ENCODE peak calls at places on chromosomes 3 and 15, in four cellular contexts. A is GM13977, R is naive B cell, K is A549. G is an unnamed sample.

GRCh38 chr3:31178467-31178866 is 284.0 kb upstream of the GADL1 start:
- DNase-seq in R (no peak), K (no peak), A (no peak), G (no peak)

GRCh38 chr3:24487325-24488242 is 7.1 kb downstream of the THRB start:
- DNase-seq in K (no peak), R (no peak), A (no peak), G (no peak)

GRCh38 chr3:177835917-177836316 is 638.6 kb upstream of the TBL1XR1 start:
- DNase-seq in R (no peak), A (no peak), K (no peak), G (no peak)

GRCh38 chr3:72265250-72265649 is 480.3 kb upstream of the PROK2 start:
- DNase-seq in A (no peak), K (no peak), R (no peak), G (no peak)

GRCh38 chr3:141170678-141171295 is 60.8 kb upstream of the PXYLP1 start:
- DNase-seq in R (no peak), K (no peak), A (no peak), G (no peak)

GRCh38 chr3:142987080-142987700 is 14.2 kb upstream of the U2SURP start:
- DNase-seq in K (peak), A (peak), R (peak), G (no peak)

GRCh38 chr3:111729087-111729846 is 129.8 kb upstream of the PHLDB2 start:
- DNase-seq in A (no peak), R (no peak), K (no peak), G (peak)

GRCh38 chr15:56608993-56609392 is 124.3 kb downstream of the ZNF280D start:
- DNase-seq in A (no peak), R (peak), K (no peak), G (no peak)

GRCh38 chr15:78303729-78304486 is 4.5 kb upstream of the SKIC8 start:
- DNase-seq in K (no peak), A (no peak), R (no peak), G (no peak)

GRCh38 chr15:52362497-52362896 is 66.9 kb upstream of the MYO5C start:
- DNase-seq in R (no peak), A (no peak), K (no peak), G (no peak)

GRCh38 chr3:183560607-183561006 is 5.1 kb upstream of the KLHL6 start:
- DNase-seq in K (peak), R (no peak), A (peak), G (no peak)

GRCh38 chr3:31230834-31231233 is 301.9 kb upstream of the STT3B start:
- DNase-seq in K (no peak), R (no peak), A (no peak), G (no peak)

GRCh38 chr3:185586644-185586964 is 509 bp downstream of the SENP2 start:
- DNase-seq in A (no peak), R (no peak), K (no peak), G (no peak)

GRCh38 chr15:33654859-33655258 is 313.4 kb upstream of the CHRM5 start:
- DNase-seq in R (no peak), A (no peak), K (no peak), G (peak)

GRCh38 chr3:146605106-146605505 is at the start of gene PLSCR5:
- DNase-seq in A (no peak), K (no peak), R (no peak), G (no peak)

GRCh38 chr3:126607214-126607908 is 47.6 kb downstream of the TXNRD3 start:
- DNase-seq in A (no peak), K (no peak), R (no peak), G (no peak)

G was measured in psoas muscle.